ENCODE peak calls at places on chromosomes 11 and 22, in seven cellular contexts. H, V, I, O, G, M and Y are unnamed samples.

GRCh38 chr22:32628626-32629587 is 154.3 kb downstream of the FBXO7 start:
- DNase-seq in V (no peak), M (no peak), I (no peak), O (no peak), H (peak), G (no peak), Y (no peak)

GRCh38 chr11:92505689-92506088 is 281.1 kb downstream of the FAT3 start:
- DNase-seq in M (no peak), G (no peak), O (no peak), H (no peak), I (no peak), V (no peak), Y (no peak)

GRCh38 chr22:38271101-38271500 is 1.7 kb downstream of the TMEM184B start:
- DNase-seq in G (no peak), M (no peak), H (no peak), O (no peak), V (no peak), I (no peak), Y (no peak)

GRCh38 chr22:36860438-36860820 is 377 bp upstream of the NCF4 start:
- DNase-seq in M (no peak), H (no peak), O (no peak), G (no peak), I (no peak), V (no peak), Y (no peak)

GRCh38 chr11:20840341-20840740 is 171.0 kb downstream of the NELL1 start:
- DNase-seq in I (peak), O (no peak), M (no peak), H (no peak), V (no peak), G (no peak), Y (no peak)

GRCh38 chr11:103958475-103959215 is 77.8 kb upstream of the DDI1 start:
- DNase-seq in G (no peak), M (peak), V (no peak), O (no peak), H (no peak), I (no peak), Y (no peak)

GRCh38 chr22:34105461-34106062 is 185.3 kb upstream of the LARGE1 start:
- DNase-seq in G (no peak), V (no peak), H (peak), O (peak), M (no peak), I (peak), Y (peak)

GRCh38 chr11:67674442-67674871 is at the start of gene ALDH3B2:
- DNase-seq in G (no peak), V (no peak), H (no peak), O (no peak), M (no peak), I (no peak), Y (no peak)

GRCh38 chr11:61621917-61622585 is 41.2 kb upstream of the SYT7 start:
- DNase-seq in G (no peak), M (no peak), I (no peak), O (no peak), H (no peak), V (no peak), Y (no peak)

GRCh38 chr11:83125577-83125976 is 31.4 kb upstream of the PCF11 start:
- DNase-seq in V (no peak), G (no peak), O (no peak), I (no peak), H (no peak), M (no peak), Y (no peak)

GRCh38 chr22:28750471-28750881 is 8.6 kb downstream of the HSCB start:
- DNase-seq in H (no peak), M (no peak), G (no peak), O (no peak), V (no peak), I (no peak), Y (no peak)

GRCh38 chr11:44110231-44110679 is 14.8 kb downstream of the EXT2 start:
- DNase-seq in G (no peak), O (peak), I (peak), V (peak), H (peak), M (no peak), Y (peak)

GRCh38 chr11:1534682-1535081 is 37.4 kb downstream of the DUSP8 start:
- DNase-seq in O (no peak), G (no peak), H (no peak), M (no peak), V (no peak), I (no peak), Y (no peak)

GRCh38 chr11:34585870-34586654 is 34.8 kb upstream of the EHF start:
- DNase-seq in H (peak), V (peak), I (peak), M (peak), O (peak), G (peak), Y (no peak)

GRCh38 chr11:7651140-7651551 is 22.2 kb downstream of the CYB5R2 start:
- DNase-seq in M (no peak), V (no peak), H (no peak), G (no peak), O (no peak), I (no peak), Y (peak)

GRCh38 chr11:68420171-68420570 is 40.4 kb upstream of the PPP6R3 start:
- DNase-seq in I (no peak), O (no peak), V (no peak), G (no peak), M (no peak), H (no peak), Y (no peak)

GRCh38 chr11:35735903-35736302 is 73.3 kb downstream of the TRIM44 start:
- DNase-seq in V (no peak), I (no peak), H (no peak), G (no peak), M (no peak), O (no peak), Y (no peak)

GRCh38 chr11:106202935-106203620 is 125.6 kb downstream of the AASDHPPT start:
- DNase-seq in G (no peak), H (no peak), I (peak), O (no peak), M (no peak), V (no peak), Y (no peak)

GRCh38 chr11:83175815-83176214 is 17.7 kb upstream of the ANKRD42 start:
- DNase-seq in I (no peak), H (no peak), V (no peak), O (no peak), G (no peak), M (no peak), Y (no peak)

GRCh38 chr11:119335655-119336543 is 1.6 kb downstream of the RNF26 start:
- DNase-seq in H (no peak), G (no peak), I (no peak), V (no peak), M (no peak), O (no peak), Y (no peak)

GRCh38 chr11:103894673-103895072 is 141.8 kb upstream of the DDI1 start:
- DNase-seq in H (no peak), M (no peak), G (no peak), O (no peak), V (no peak), I (no peak), Y (no peak)

GRCh38 chr11:14620027-14620511 is 23.5 kb upstream of the PDE3B start:
- DNase-seq in G (no peak), V (no peak), O (no peak), H (peak), M (no peak), I (no peak), Y (no peak)

GRCh38 chr22:38864361-38865191 is 7.4 kb downstream of the CBX6 start:
- DNase-seq in O (no peak), M (no peak), V (no peak), H (no peak), I (no peak), G (no peak), Y (no peak)

GRCh38 chr22:16988257-16988656 is 19.8 kb downstream of the GAB4 start:
- DNase-seq in V (no peak), I (no peak), G (no peak), O (no peak), M (no peak), H (no peak), Y (no peak)

DNA sequence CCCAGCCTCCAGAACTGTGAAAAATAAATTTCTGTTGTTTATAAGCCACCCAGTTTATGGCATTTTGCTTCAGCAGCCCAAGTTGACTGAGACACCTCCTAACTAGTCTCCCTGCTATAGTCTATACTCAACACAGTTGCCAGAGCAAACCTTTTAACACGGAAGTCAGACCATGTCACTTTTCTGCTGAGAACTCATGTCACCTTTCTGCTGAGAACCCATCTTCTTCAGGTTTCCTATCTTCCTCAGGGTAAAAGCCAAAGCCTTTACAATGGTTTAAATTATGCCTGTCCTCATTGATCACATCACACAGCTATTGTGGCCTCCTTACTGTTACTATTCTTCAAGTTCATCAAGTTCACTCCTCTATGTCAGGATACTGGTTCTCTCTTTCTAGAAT is 74.3 kb upstream of the SOX6 start:
- DNase-seq in V (no peak), H (no peak), O (no peak), G (no peak), I (no peak), M (no peak), Y (no peak)
- TF ChIP-seq REST in V (no peak), H (no peak), O (no peak), G (no peak), I (no peak), M (no peak), Y (no peak)

GRCh38 chr11:108662700-108663099 is 2.2 kb upstream of the DDX10 start:
- DNase-seq in G (no peak), M (no peak), O (no peak), I (no peak), V (no peak), H (no peak), Y (no peak)
- TF ChIP-seq REST in G (no peak), M (no peak), O (no peak), I (no peak), V (no peak), H (no peak), Y (no peak)

GRCh38 chr22:50548046-50548912 is 2.6 kb downstream of the KLHDC7B start:
- DNase-seq in I (peak), V (no peak), O (no peak), G (no peak), H (no peak), M (no peak), Y (no peak)
- TF ChIP-seq REST in I (no peak), V (no peak), O (no peak), G (no peak), H (no peak), M (no peak), Y (no peak)

DNA sequence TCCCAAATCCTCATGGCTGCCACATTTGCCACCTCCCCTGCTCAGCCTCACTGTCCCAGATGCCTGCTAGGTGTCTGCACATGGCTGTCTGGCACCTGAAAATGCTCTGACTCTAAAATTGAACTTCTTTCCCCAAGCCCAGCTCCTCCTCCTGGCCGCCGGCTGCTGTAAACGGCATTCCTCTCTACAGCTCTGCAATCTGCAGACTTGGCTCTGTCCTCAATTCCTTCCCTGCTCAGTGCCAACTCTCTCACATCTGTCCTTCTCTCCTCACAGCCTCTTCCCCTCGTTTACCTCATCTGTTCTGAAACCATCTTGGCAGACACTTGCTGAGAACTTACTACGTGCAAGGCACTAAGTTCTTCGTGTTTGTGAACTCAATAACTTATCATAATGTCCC is 169.4 kb upstream of the SYT13 start:
- DNase-seq in G (no peak), H (no peak), V (no peak), O (no peak), M (no peak), I (no peak), Y (no peak)
- TF ChIP-seq REST in G (no peak), H (no peak), V (no peak), O (no peak), M (no peak), I (no peak), Y (no peak)

DNA sequence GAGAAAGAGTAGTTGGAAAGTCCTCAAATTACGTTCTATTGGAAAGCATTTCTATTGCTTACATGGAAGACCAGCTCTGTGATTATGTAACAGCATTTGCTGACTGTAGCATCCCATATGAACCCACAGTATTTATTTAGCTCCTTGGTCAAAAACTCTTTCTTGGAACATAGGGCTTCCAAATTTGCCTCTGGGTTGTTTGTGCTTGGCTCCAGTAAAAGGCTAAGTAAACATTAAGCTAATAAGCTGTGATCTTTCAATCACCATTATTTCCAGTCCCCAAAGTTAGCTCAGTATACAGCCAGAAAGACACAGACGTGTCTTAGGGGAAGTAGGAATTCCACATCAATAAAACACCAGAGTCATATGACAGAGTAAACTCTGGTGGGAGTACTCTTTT is 668.8 kb downstream of the DLG2 start:
- DNase-seq in I (no peak), M (no peak), G (no peak), V (no peak), O (no peak), H (no peak), Y (no peak)
- TF ChIP-seq REST in I (no peak), M (no peak), G (no peak), V (no peak), O (no peak), H (no peak), Y (no peak)

DNA sequence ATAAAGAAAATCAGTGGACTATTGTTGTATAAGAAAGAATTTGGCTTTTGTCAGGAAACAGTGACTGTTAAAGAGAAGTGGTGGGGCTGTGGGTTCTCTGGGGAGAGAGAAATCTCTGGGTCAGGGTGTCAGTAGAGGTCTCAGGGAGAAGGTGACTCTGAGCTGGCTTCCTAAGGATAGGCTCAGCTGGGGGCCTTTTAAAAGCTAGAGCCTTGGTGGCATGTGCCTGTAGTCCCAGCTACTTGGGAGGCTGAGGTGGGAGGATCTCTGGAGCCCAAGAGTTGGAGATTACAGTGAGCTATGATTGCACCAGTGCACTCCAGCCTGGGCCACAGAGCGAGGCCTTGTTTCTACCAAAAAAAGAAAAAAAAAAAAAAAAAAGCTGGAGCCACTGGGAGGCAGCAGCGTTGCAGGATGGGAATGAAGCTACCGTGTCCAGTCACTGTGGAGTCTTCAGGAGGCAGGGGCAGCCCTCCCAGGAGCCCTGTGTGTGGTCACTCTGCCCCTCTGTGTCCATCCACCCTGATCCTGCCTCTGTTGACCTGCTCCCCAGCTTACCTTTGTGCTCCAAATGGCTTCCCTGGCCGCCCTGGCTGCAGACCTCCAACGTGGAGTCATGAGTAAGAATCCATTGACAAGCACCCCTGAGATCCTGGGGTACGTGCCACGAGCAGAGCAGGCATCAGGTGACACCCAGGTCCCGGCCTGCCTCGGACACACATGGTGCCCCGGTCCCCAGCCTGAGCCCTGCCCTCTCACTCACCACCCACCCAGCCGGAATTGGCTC is 5.4 kb upstream of the MIF start:
- DNase-seq in M (no peak), I (peak), G (no peak), V (peak), H (peak), O (peak), Y (no peak)
- TF ChIP-seq REST in M (no peak), I (no peak), G (no peak), V (no peak), H (no peak), O (no peak), Y (no peak)